ENCODE peak calls at places on chromosomes 2 and 18, in five cellular contexts. U, Y, K, G and C are unnamed samples.

GRCh38 chr2:202378661-202379338 is 2.7 kb downstream of the BMPR2 start:
- DNase-seq in U (no peak), Y (no peak), K (no peak), G (no peak), C (no peak)

GRCh38 chr2:168552450-168552856 is 96.4 kb downstream of the CERS6 start:
- DNase-seq in U (peak), Y (no peak), K (no peak), G (no peak), C (no peak)

GRCh38 chr2:16774091-16774490 is 108.5 kb upstream of the CYRIA start:
- DNase-seq in U (no peak), Y (no peak), K (no peak), G (no peak), C (no peak)

GRCh38 chr18:11800947-11801346 is 50.3 kb upstream of the CHMP1B start:
- DNase-seq in U (no peak), Y (no peak), K (no peak), G (no peak), C (no peak)

GRCh38 chr18:61400714-61401113 is 67.5 kb downstream of the CDH20 start:
- DNase-seq in U (no peak), Y (no peak), K (no peak), G (no peak), C (no peak)

GRCh38 chr2:144456680-144457079 is 63.2 kb downstream of the ZEB2 start:
- DNase-seq in U (no peak), Y (no peak), K (no peak), G (no peak), C (no peak)

GRCh38 chr2:74391209-74391579 is 11.1 kb upstream of the DCTN1 start:
- DNase-seq in U (no peak), Y (no peak), K (peak), G (no peak), C (no peak)

GRCh38 chr2:201661366-201661765 is 18.1 kb upstream of the TMEM237 start:
- DNase-seq in U (no peak), Y (no peak), K (no peak), G (no peak), C (no peak)

GRCh38 chr2:195656131-195656858 is 731 bp upstream of the SLC39A10 start:
- DNase-seq in U (no peak), Y (peak), K (no peak), G (no peak), C (no peak)

GRCh38 chr18:79421275-79421857 is 25.6 kb downstream of the NFATC1 start:
- DNase-seq in U (no peak), Y (no peak), K (no peak), G (no peak), C (no peak)

GRCh38 chr2:65681503-65681902 is 249.1 kb upstream of the SPRED2 start:
- DNase-seq in U (no peak), Y (no peak), K (no peak), G (no peak), C (no peak)

DNA sequence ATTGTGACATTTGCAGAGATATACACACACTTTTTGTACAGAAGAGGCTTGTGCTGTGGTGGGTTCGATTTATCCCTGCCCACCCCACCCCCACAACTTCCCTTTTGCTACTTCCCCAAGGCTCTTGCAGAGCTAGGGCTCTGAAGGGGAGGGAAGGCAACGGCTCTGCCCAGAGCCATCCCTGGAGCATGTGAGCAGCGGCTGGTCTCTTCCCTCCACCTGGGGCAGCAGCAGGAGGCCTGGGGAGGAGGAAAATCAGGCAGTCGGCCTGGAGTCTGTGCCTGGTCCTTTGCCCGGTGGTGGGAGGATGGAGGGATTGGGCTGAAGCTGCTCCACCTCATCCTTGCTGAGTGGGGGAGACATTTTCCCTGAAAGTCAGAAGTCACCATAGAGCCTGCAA is 40.0 kb downstream of the STEAP3 start:
- DNase-seq in U (no peak), Y (no peak), K (no peak), G (no peak), C (no peak)
- TF ChIP-seq REST in U (no peak), Y (no peak), K (no peak), G (no peak), C (no peak)

GRCh38 chr2:176177580-176178270 is 10.7 kb upstream of the HOXD1 start:
- DNase-seq in U (no peak), Y (no peak), K (no peak), G (no peak), C (no peak)
- H2AFZ ChIP-seq in U (no peak), Y (no peak), K (no peak), G (no peak), C (no peak)

GRCh38 chr2:6812857-6813530 is 52.7 kb downstream of the CMPK2 start:
- DNase-seq in U (no peak), Y (no peak), K (no peak), G (no peak), C (no peak)
- TF ChIP-seq MAX in U (no peak), Y (no peak), K (no peak), G (no peak), C (no peak)

GRCh38 chr18:55695091-55695490 is 107.1 kb upstream of the TCF4 start:
- DNase-seq in U (no peak), Y (no peak), K (no peak), G (no peak), C (no peak)
- TF ChIP-seq REST in U (no peak), Y (no peak), K (no peak), G (no peak), C (no peak)